ENCODE peak calls at places on chromosomes 2 and 18, in six cellular contexts. One of them, this sample, is unnamed.

GRCh38 chr2:220096406-220096805 is 469.0 kb downstream of the SLC4A3 start:
- DNase-seq in hypothalamus: no peak
- DNase-seq in GM20000: no peak
- DNase-seq in CD8-positive, alpha-beta memory T cell: no peak
- DNase-seq in retina: no peak
- DNase-seq in Ammon's horn: no peak
- DNase-seq in this sample: no peak

GRCh38 chr2:71938659-71939587 is 208.7 kb downstream of the CYP26B1 start:
- DNase-seq in hypothalamus: no peak
- DNase-seq in GM20000: no peak
- DNase-seq in CD8-positive, alpha-beta memory T cell: no peak
- DNase-seq in retina: no peak
- DNase-seq in Ammon's horn: no peak
- DNase-seq in this sample: peak

GRCh38 chr2:36695746-36696415 is 626 bp upstream of the VIT start:
- DNase-seq in hypothalamus: no peak
- DNase-seq in GM20000: no peak
- DNase-seq in CD8-positive, alpha-beta memory T cell: no peak
- DNase-seq in retina: no peak
- DNase-seq in Ammon's horn: peak
- DNase-seq in this sample: no peak

GRCh38 chr2:36785179-36785795 is 88.8 kb downstream of the VIT start:
- DNase-seq in hypothalamus: peak
- DNase-seq in GM20000: peak
- DNase-seq in CD8-positive, alpha-beta memory T cell: peak
- DNase-seq in retina: peak
- DNase-seq in Ammon's horn: peak
- DNase-seq in this sample: peak

GRCh38 chr2:121185571-121186074 is 99.4 kb downstream of the TFCP2L1 start:
- DNase-seq in hypothalamus: peak
- DNase-seq in GM20000: no peak
- DNase-seq in CD8-positive, alpha-beta memory T cell: no peak
- DNase-seq in retina: peak
- DNase-seq in Ammon's horn: peak
- DNase-seq in this sample: peak

GRCh38 chr2:16476866-16477265 is 188.8 kb downstream of the CYRIA start:
- DNase-seq in hypothalamus: no peak
- DNase-seq in GM20000: no peak
- DNase-seq in CD8-positive, alpha-beta memory T cell: no peak
- DNase-seq in retina: no peak
- DNase-seq in Ammon's horn: no peak
- DNase-seq in this sample: no peak

GRCh38 chr18:55401638-55402191 is 186.3 kb downstream of the TCF4 start:
- DNase-seq in hypothalamus: peak
- DNase-seq in GM20000: no peak
- DNase-seq in CD8-positive, alpha-beta memory T cell: no peak
- DNase-seq in retina: peak
- DNase-seq in Ammon's horn: no peak
- DNase-seq in this sample: no peak

GRCh38 chr2:6694555-6694954 is 171.2 kb downstream of the CMPK2 start:
- DNase-seq in hypothalamus: no peak
- DNase-seq in GM20000: no peak
- DNase-seq in CD8-positive, alpha-beta memory T cell: no peak
- DNase-seq in retina: no peak
- DNase-seq in Ammon's horn: no peak
- DNase-seq in this sample: no peak

GRCh38 chr2:182852090-182852489 is 14.3 kb downstream of the FRZB start:
- DNase-seq in hypothalamus: no peak
- DNase-seq in GM20000: no peak
- DNase-seq in CD8-positive, alpha-beta memory T cell: no peak
- DNase-seq in retina: no peak
- DNase-seq in Ammon's horn: no peak
- DNase-seq in this sample: no peak

GRCh38 chr18:76619342-76620315 is 124.6 kb upstream of the ZNF516 start:
- DNase-seq in hypothalamus: peak
- DNase-seq in GM20000: no peak
- DNase-seq in CD8-positive, alpha-beta memory T cell: no peak
- DNase-seq in retina: peak
- DNase-seq in Ammon's horn: peak
- DNase-seq in this sample: no peak

GRCh38 chr2:85326946-85327756 is 638 bp downstream of the TGOLN2 start:
- DNase-seq in hypothalamus: no peak
- DNase-seq in GM20000: peak
- DNase-seq in CD8-positive, alpha-beta memory T cell: peak
- DNase-seq in retina: peak
- DNase-seq in Ammon's horn: peak
- DNase-seq in this sample: peak

GRCh38 chr18:51340332-51340731 is 142.9 kb upstream of the MEX3C start:
- DNase-seq in hypothalamus: no peak
- DNase-seq in GM20000: no peak
- DNase-seq in CD8-positive, alpha-beta memory T cell: no peak
- DNase-seq in retina: no peak
- DNase-seq in Ammon's horn: no peak
- DNase-seq in this sample: no peak

GRCh38 chr2:241546771-241547498 is 11.6 kb upstream of the BOK start:
- DNase-seq in hypothalamus: no peak
- DNase-seq in GM20000: no peak
- DNase-seq in CD8-positive, alpha-beta memory T cell: no peak
- DNase-seq in retina: peak
- DNase-seq in Ammon's horn: peak
- DNase-seq in this sample: no peak